ENCODE peak calls at places on chromosomes 13 and 19, in seven cellular contexts. S is GM12892, Q is uterus, W is GOT3, Z is fibroblast of lung, U is coronary artery, A is Peyer's patch. N is an unnamed sample.
A peak's percentile ranks its signal among the peaks of the same experiment; 100 is the strongest.

GRCh38 chr19:1089891-1090290 is 5.3 kb downstream of the POLR2E start:
- DNase-seq in S (no peak), Q (no peak), W (no peak), Z (no peak), U (no peak), A (no peak), N (no peak)

GRCh38 chr13:102117175-102117830 is 284.5 kb downstream of the FGF14 start:
- DNase-seq in S (no peak), Q (no peak), W (no peak), Z (peak; percentile 19), U (no peak), A (no peak), N (no peak)

GRCh38 chr19:36417752-36418286 is 625 bp downstream of the ZFP82 start:
- DNase-seq in S (no peak), Q (no peak), W (no peak), Z (no peak), U (peak; percentile 66), A (no peak), N (no peak)

GRCh38 chr13:29255567-29255966 is 339.9 kb downstream of the SLC7A1 start:
- DNase-seq in S (no peak), Q (no peak), W (no peak), Z (no peak), U (no peak), A (no peak), N (no peak)

GRCh38 chr19:57664269-57665127 is 4.2 kb upstream of the ZSCAN4 start:
- DNase-seq in S (no peak), Q (peak; percentile 40), W (no peak), Z (peak; percentile 52), U (no peak), A (peak; percentile 62), N (no peak)

GRCh38 chr19:33690461-33691427 is 69.0 kb downstream of the CHST8 start:
- DNase-seq in S (no peak), Q (no peak), W (no peak), Z (no peak), U (no peak), A (peak; percentile 39), N (no peak)

GRCh38 chr13:26971990-26972888 is 199.4 kb downstream of the USP12 start:
- DNase-seq in S (no peak), Q (no peak), W (no peak), Z (peak; percentile 25), U (no peak), A (peak; percentile 83), N (no peak)

GRCh38 chr13:20940083-20940482 is 37.5 kb upstream of the XPO4 start:
- DNase-seq in S (no peak), Q (no peak), W (no peak), Z (peak; percentile 67), U (no peak), A (no peak), N (no peak)

GRCh38 chr19:28934626-28935025 is 278.3 kb downstream of the UQCRFS1 start:
- DNase-seq in S (no peak), Q (no peak), W (no peak), Z (peak; percentile 4), U (no peak), A (no peak), N (no peak)

GRCh38 chr19:13665125-13665903 is 99.0 kb upstream of the MRI1 start:
- DNase-seq in S (no peak), Q (no peak), W (no peak), Z (no peak), U (no peak), A (no peak), N (no peak)

GRCh38 chr13:66915596-66916185 is 314.4 kb downstream of the PCDH9 start:
- DNase-seq in S (no peak), Q (no peak), W (no peak), Z (no peak), U (no peak), A (no peak), N (no peak)

GRCh38 chr13:112917731-112918130 is 51.3 kb upstream of the MCF2L start:
- DNase-seq in S (no peak), Q (no peak), W (no peak), Z (no peak), U (no peak), A (no peak), N (no peak)

GRCh38 chr13:91347996-91348905 is 764 bp downstream of the MIR17HG start:
- DNase-seq in S (peak; percentile 29), Q (peak; percentile 43), W (no peak), Z (no peak), U (peak; percentile 73), A (peak; percentile 72), N (no peak)

GRCh38 chr19:18543814-18544475 is 572 bp upstream of the FKBP8 start:
- DNase-seq in S (peak; percentile 71), Q (no peak), W (no peak), Z (peak; percentile 56), U (no peak), A (peak; percentile 75), N (no peak)